ENCODE peak calls at places on chromosome 6, in seven cellular contexts. Q is neuronal stem cell, W is H9, C is IMR-90, S is H1, L is mesendoderm, E is mesenchymal stem cell. T is an unnamed sample.

GRCh38 chr6:105932440-105932839 is 153.7 kb upstream of the PRDM1 start:
- DNase-seq in Q (no peak), W (no peak), C (peak), S (no peak), L (no peak), E (no peak), T (no peak)

GRCh38 chr6:25660512-25660911 is 8.5 kb downstream of the SCGN start:
- DNase-seq in Q (no peak), W (no peak), C (peak), S (no peak), L (peak), E (peak), T (peak)

GRCh38 chr6:16882230-16882629 is 121.0 kb upstream of the ATXN1 start:
- DNase-seq in Q (no peak), W (no peak), C (no peak), S (no peak), L (no peak), E (no peak), T (no peak)

GRCh38 chr6:85436408-85436807 is 13.5 kb upstream of the NT5E start:
- DNase-seq in Q (no peak), W (no peak), C (peak), S (no peak), L (no peak), E (no peak), T (no peak)

GRCh38 chr6:88982720-88983119 is 19.3 kb upstream of the RNGTT start:
- DNase-seq in Q (peak), W (no peak), C (peak), S (no peak), L (peak), E (peak), T (no peak)

GRCh38 chr6:143755301-143755744 is 77.6 kb downstream of the PHACTR2 start:
- DNase-seq in Q (no peak), W (no peak), C (peak), S (no peak), L (no peak), E (peak), T (no peak)

GRCh38 chr6:154292855-154293519 is 63.6 kb downstream of the IPCEF1 start:
- DNase-seq in Q (no peak), W (no peak), C (peak), S (no peak), L (peak), E (peak), T (no peak)

GRCh38 chr6:3229566-3230274 is 2.3 kb upstream of the TUBB2B start:
- DNase-seq in Q (peak), W (peak), C (no peak), S (no peak), L (peak), E (no peak), T (peak)

GRCh38 chr6:156033598-156033997 is 578.0 kb upstream of the NOX3 start:
- DNase-seq in Q (no peak), W (no peak), C (no peak), S (no peak), L (no peak), E (no peak), T (no peak)

GRCh38 chr6:32819729-32820128 is 2.9 kb upstream of the HLA-DOB start:
- DNase-seq in Q (no peak), W (no peak), C (peak), S (no peak), L (peak), E (peak), T (peak)

GRCh38 chr6:163529605-163530004 is 115.1 kb downstream of the QKI start:
- DNase-seq in Q (no peak), W (no peak), C (peak), S (no peak), L (no peak), E (peak), T (no peak)

DNA sequence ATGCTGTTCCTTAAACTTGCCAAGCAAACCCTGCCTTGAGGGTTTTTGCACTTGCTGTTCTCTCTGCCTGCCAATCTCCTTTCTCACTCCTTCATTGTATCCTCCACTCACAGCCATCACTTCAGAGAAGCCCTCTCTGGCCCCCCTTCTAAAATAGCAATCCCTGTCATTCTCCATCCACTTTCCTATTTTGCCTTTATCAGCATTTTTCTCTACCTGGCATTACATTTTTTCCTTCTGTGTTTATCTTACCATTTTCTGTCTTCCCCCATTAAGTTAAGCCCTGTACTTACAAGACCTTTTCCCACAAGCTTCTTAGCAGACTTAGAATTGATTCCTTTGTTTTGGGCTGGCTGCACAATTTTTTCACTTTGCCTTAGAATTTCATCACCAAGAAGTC is 26.6 kb upstream of the TNFRSF21 start:
- DNase-seq in Q (no peak), W (no peak), C (no peak), S (no peak), L (no peak), E (no peak), T (no peak)
- H3K4ac ChIP-seq in Q (no peak), W (no peak), C (no peak), S (no peak), L (no peak), E (no peak), T (no peak)

DNA sequence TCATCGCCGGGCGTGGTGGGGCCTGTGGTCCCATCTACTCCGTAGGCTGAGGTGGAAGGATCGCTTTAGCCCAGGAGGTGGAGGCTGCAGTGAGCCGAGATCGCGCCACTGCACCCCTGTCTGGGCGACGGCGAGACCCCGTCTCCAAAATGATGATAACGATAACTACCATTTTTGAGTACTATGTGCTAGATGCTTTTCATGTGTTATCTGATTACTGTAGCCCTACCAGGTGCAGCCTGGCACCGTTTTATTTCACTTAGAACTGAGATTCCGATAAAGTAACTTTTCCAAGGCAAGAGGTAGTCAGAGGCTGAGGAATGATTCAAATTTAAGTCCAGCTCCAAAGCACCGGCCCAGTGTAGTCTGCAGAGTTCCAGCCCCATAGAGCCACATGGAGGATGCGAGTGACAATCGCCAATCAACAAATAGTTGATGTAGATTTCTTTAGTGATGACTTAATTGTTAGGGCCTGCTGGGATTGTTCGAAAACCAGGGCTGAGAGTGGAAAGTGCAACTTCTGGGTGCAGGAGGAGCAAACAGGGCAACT is 727 bp downstream of the ERMARD start:
- DNase-seq in Q (peak), W (peak), C (no peak), S (no peak), L (peak), E (peak), T (peak)
- H3K4ac ChIP-seq in Q (no peak), W (no peak), C (peak), S (no peak), L (peak), E (peak), T (peak)

DNA sequence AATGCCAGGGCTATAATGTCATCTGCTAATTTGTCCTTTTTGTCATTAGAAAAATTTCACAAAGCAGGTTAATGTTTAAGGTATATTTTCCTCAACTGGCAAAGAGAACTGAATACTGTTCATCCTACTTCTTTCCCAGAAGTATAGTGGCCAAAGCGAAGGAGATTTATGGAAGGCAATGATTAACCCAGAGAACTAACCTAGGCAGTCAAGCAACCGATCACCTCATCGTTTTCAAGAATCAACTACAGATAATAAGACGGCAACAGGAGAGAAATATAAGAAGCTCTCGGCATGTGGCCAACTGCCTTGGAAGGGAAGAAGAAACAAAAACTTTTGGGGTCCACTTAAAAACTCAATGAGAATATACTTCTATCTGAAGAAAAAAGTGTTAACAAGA is 38.2 kb downstream of the REV3L start:
- DNase-seq in Q (no peak), W (no peak), C (no peak), S (no peak), L (no peak), E (no peak), T (no peak)
- H3K4ac ChIP-seq in Q (no peak), W (no peak), C (no peak), S (no peak), L (no peak), E (no peak), T (no peak)

GRCh38 chr6:43506667-43507471 is 3.3 kb downstream of the LRRC73 start:
- DNase-seq in Q (peak), W (peak), C (peak), S (peak), L (peak), E (peak), T (peak)

GRCh38 chr6:43505718-43506117 is 4.4 kb downstream of the LRRC73 start:
- DNase-seq in Q (no peak), W (no peak), C (no peak), S (no peak), L (no peak), E (no peak), T (no peak)

GRCh38 chr6:43506171-43506570 is 4.0 kb downstream of the LRRC73 start:
- DNase-seq in Q (no peak), W (no peak), C (no peak), S (no peak), L (no peak), E (no peak), T (no peak)

GRCh38 chr6:43503443-43503842 is 6.7 kb downstream of the LRRC73 start:
- DNase-seq in Q (no peak), W (no peak), C (no peak), S (no peak), L (no peak), E (no peak), T (no peak)

DNA sequence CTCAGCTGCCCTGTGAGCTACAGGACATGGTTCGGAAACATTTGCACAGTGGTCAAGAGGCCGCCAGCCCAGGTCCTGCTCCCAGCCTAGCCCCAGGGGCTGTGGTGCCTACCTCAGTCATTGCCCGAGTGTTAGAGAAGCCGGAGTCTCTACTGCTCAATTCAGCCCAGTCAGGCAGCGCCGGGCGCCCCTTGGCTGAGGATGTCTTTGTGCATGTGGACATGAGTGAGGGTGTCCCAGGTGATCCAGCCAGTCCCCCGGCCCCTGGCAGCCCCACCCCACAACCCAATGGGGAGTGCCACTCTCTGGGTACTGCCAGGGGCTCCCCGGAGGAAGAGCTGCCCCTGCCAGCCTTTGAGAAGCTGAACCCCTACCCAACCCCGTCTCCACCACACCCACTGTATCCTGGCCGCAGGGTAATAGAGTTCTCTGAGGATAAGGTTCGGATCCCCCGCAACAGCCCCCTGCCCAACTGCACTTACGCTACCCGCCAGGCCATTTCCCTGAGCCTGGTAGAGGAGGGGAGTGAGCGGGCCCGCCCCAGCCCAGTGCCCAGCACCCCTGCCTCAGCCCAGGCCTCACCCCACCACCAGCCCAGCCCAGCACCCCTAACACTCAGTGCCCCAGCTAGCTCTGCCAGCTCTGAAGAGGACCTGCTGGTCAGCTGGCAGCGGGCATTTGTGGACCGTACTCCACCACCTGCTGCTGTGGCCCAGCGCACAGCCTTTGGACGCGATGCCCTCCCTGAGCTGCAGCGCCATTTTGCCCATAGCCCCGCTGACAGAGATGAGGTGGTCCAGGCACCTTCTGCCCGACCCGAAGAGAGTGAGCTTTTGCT is 5.2 kb downstream of the LRRC73 start:
- DNase-seq in Q (no peak), W (no peak), C (no peak), S (no peak), L (no peak), E (no peak), T (peak)
- H3K4ac ChIP-seq in Q (no peak), W (no peak), C (no peak), S (no peak), L (no peak), E (no peak), T (no peak)

DNA sequence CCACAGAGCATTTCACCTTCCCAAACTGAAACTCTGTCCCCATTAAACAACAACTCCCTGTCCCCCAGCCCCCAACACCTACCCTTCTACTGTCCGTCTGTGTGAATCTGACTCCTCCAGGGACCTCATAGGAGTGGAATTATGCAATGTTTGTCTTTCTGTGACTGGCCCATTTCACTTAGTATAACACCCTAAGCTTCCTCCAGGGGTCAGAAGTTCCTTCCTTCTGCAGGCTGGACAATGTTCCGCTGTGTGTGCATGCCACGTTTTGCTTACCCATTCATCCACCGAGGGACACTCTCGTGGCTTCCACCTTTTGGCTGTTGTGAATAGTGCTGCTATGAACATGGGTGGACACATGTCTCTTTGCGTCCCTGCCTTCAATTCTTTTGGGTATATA is 37.6 kb upstream of the MPC1 start:
- DNase-seq in Q (no peak), W (no peak), C (peak), S (no peak), L (no peak), E (peak), T (peak)
- H3K4ac ChIP-seq in Q (no peak), W (no peak), C (no peak), S (no peak), L (no peak), E (no peak), T (no peak)

DNA sequence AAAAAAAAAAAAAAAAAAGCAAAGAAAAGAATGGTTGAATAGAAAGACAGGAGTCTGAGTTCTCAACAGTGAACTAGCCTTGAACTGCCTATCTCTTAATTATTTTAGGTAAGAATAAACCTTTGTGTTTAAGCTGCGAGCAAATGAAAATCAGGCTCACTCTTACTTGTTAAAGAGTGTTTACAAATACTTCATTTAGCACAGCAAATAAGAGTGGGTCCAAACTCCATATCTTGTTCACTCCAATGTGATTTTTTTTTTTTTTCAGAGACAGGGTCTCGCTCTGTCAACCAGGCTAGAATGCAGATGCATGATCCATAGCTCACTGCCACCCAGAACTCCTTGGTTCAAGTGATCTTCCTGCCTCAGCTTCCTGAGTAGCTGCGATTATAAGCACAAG is 11.9 kb downstream of the MCM9 start:
- DNase-seq in Q (no peak), W (no peak), C (no peak), S (no peak), L (no peak), E (no peak), T (no peak)
- H3K4ac ChIP-seq in Q (no peak), W (no peak), C (no peak), S (no peak), L (no peak), E (no peak), T (no peak)

GRCh38 chr6:138159246-138159645 is 2.5 kb upstream of the ARFGEF3 start:
- DNase-seq in Q (no peak), W (no peak), C (no peak), S (no peak), L (no peak), E (no peak), T (no peak)
- H3K4ac ChIP-seq in Q (no peak), W (no peak), C (no peak), S (no peak), L (no peak), E (no peak), T (no peak)

T was measured in trophoblast cell.